ENCODE peak calls at places on chromosome 12, in seven cellular contexts. One of them, this sample, is unnamed.

GRCh38 chr12:96141216-96141944 is 52.8 kb upstream of the ELK3 start:
- DNase-seq in G401: no peak
- DNase-seq in RPMI8226: no peak
- DNase-seq in Right ventricle myocardium superior: no peak
- DNase-seq in T-helper 2 cell treated with Interferon-gamma antibody and Interleukin-4, amounts not matched to agents 5 μg/mL and 100 μg/mL, for 36 hours: no peak
- DNase-seq in COR-L47: no peak
- DNase-seq in HuH-7.5: no peak
- DNase-seq in this sample: no peak

GRCh38 chr12:94704452-94704871 is 54.1 kb upstream of the TMCC3 start:
- DNase-seq in G401: peak; percentile 8
- DNase-seq in RPMI8226: no peak
- DNase-seq in Right ventricle myocardium superior: no peak
- DNase-seq in T-helper 2 cell treated with Interferon-gamma antibody and Interleukin-4, amounts not matched to agents 5 μg/mL and 100 μg/mL, for 36 hours: no peak
- DNase-seq in COR-L47: peak; percentile 24
- DNase-seq in HuH-7.5: peak; percentile 22
- DNase-seq in this sample: no peak

GRCh38 chr12:130331146-130331545 is 6.5 kb upstream of the PIWIL1 start:
- DNase-seq in G401: no peak
- DNase-seq in RPMI8226: no peak
- DNase-seq in Right ventricle myocardium superior: no peak
- DNase-seq in T-helper 2 cell treated with Interferon-gamma antibody and Interleukin-4, amounts not matched to agents 5 μg/mL and 100 μg/mL, for 36 hours: no peak
- DNase-seq in COR-L47: no peak
- DNase-seq in HuH-7.5: no peak
- DNase-seq in this sample: no peak

GRCh38 chr12:72282721-72283120 is 10.6 kb downstream of the TRHDE start:
- DNase-seq in G401: peak; percentile 67
- DNase-seq in RPMI8226: no peak
- DNase-seq in Right ventricle myocardium superior: no peak
- DNase-seq in T-helper 2 cell treated with Interferon-gamma antibody and Interleukin-4, amounts not matched to agents 5 μg/mL and 100 μg/mL, for 36 hours: no peak
- DNase-seq in COR-L47: peak; percentile 9
- DNase-seq in HuH-7.5: no peak
- DNase-seq in this sample: no peak

GRCh38 chr12:119480551-119480950 is 113.0 kb upstream of the TMEM233 start:
- DNase-seq in G401: no peak
- DNase-seq in RPMI8226: no peak
- DNase-seq in Right ventricle myocardium superior: no peak
- DNase-seq in T-helper 2 cell treated with Interferon-gamma antibody and Interleukin-4, amounts not matched to agents 5 μg/mL and 100 μg/mL, for 36 hours: no peak
- DNase-seq in COR-L47: no peak
- DNase-seq in HuH-7.5: no peak
- DNase-seq in this sample: no peak

GRCh38 chr12:84860718-84861117 is 51.9 kb downstream of the SLC6A15 start:
- DNase-seq in G401: no peak
- DNase-seq in RPMI8226: no peak
- DNase-seq in Right ventricle myocardium superior: no peak
- DNase-seq in T-helper 2 cell treated with Interferon-gamma antibody and Interleukin-4, amounts not matched to agents 5 μg/mL and 100 μg/mL, for 36 hours: no peak
- DNase-seq in COR-L47: no peak
- DNase-seq in HuH-7.5: no peak
- DNase-seq in this sample: no peak

GRCh38 chr12:123444396-123445026 is 8.0 kb upstream of the RILPL2 start:
- DNase-seq in G401: no peak
- DNase-seq in RPMI8226: no peak
- DNase-seq in Right ventricle myocardium superior: no peak
- DNase-seq in T-helper 2 cell treated with Interferon-gamma antibody and Interleukin-4, amounts not matched to agents 5 μg/mL and 100 μg/mL, for 36 hours: no peak
- DNase-seq in COR-L47: no peak
- DNase-seq in HuH-7.5: no peak
- DNase-seq in this sample: no peak

GRCh38 chr12:100927825-100928224 is 133.2 kb downstream of the ANO4 start:
- DNase-seq in G401: no peak
- DNase-seq in RPMI8226: no peak
- DNase-seq in Right ventricle myocardium superior: no peak
- DNase-seq in T-helper 2 cell treated with Interferon-gamma antibody and Interleukin-4, amounts not matched to agents 5 μg/mL and 100 μg/mL, for 36 hours: no peak
- DNase-seq in COR-L47: no peak
- DNase-seq in HuH-7.5: no peak
- DNase-seq in this sample: no peak

GRCh38 chr12:73274972-73275371 is 1002.8 kb downstream of the TRHDE start:
- DNase-seq in G401: no peak
- DNase-seq in RPMI8226: no peak
- DNase-seq in Right ventricle myocardium superior: no peak
- DNase-seq in T-helper 2 cell treated with Interferon-gamma antibody and Interleukin-4, amounts not matched to agents 5 μg/mL and 100 μg/mL, for 36 hours: no peak
- DNase-seq in COR-L47: no peak
- DNase-seq in HuH-7.5: no peak
- DNase-seq in this sample: no peak

GRCh38 chr12:29288031-29288430 is 92.9 kb downstream of the ERGIC2 start:
- DNase-seq in G401: no peak
- DNase-seq in RPMI8226: no peak
- DNase-seq in Right ventricle myocardium superior: no peak
- DNase-seq in T-helper 2 cell treated with Interferon-gamma antibody and Interleukin-4, amounts not matched to agents 5 μg/mL and 100 μg/mL, for 36 hours: no peak
- DNase-seq in COR-L47: no peak
- DNase-seq in HuH-7.5: no peak
- DNase-seq in this sample: no peak

GRCh38 chr12:3144495-3144894 is 67.3 kb downstream of the TSPAN9 start:
- DNase-seq in G401: no peak
- DNase-seq in RPMI8226: no peak
- DNase-seq in Right ventricle myocardium superior: no peak
- DNase-seq in T-helper 2 cell treated with Interferon-gamma antibody and Interleukin-4, amounts not matched to agents 5 μg/mL and 100 μg/mL, for 36 hours: no peak
- DNase-seq in COR-L47: no peak
- DNase-seq in HuH-7.5: no peak
- DNase-seq in this sample: no peak

GRCh38 chr12:52171950-52172512 is 19.8 kb downstream of the KRT80 start:
- DNase-seq in G401: no peak
- DNase-seq in RPMI8226: peak; percentile 53
- DNase-seq in Right ventricle myocardium superior: no peak
- DNase-seq in T-helper 2 cell treated with Interferon-gamma antibody and Interleukin-4, amounts not matched to agents 5 μg/mL and 100 μg/mL, for 36 hours: no peak
- DNase-seq in COR-L47: no peak
- DNase-seq in HuH-7.5: no peak
- DNase-seq in this sample: no peak

GRCh38 chr12:58369576-58369975 is 428.2 kb downstream of the ATP23 start:
- DNase-seq in G401: no peak
- DNase-seq in RPMI8226: no peak
- DNase-seq in Right ventricle myocardium superior: no peak
- DNase-seq in T-helper 2 cell treated with Interferon-gamma antibody and Interleukin-4, amounts not matched to agents 5 μg/mL and 100 μg/mL, for 36 hours: no peak
- DNase-seq in COR-L47: no peak
- DNase-seq in HuH-7.5: no peak
- DNase-seq in this sample: no peak

GRCh38 chr12:47236109-47236714 is 156.5 kb upstream of the AMIGO2 start:
- DNase-seq in G401: no peak
- DNase-seq in RPMI8226: no peak
- DNase-seq in Right ventricle myocardium superior: no peak
- DNase-seq in T-helper 2 cell treated with Interferon-gamma antibody and Interleukin-4, amounts not matched to agents 5 μg/mL and 100 μg/mL, for 36 hours: no peak
- DNase-seq in COR-L47: no peak
- DNase-seq in HuH-7.5: no peak
- DNase-seq in this sample: no peak

GRCh38 chr12:39912211-39912980 is 193.5 kb downstream of the SLC2A13 start:
- DNase-seq in G401: peak; percentile 87
- DNase-seq in RPMI8226: no peak
- DNase-seq in Right ventricle myocardium superior: peak; percentile 54
- DNase-seq in T-helper 2 cell treated with Interferon-gamma antibody and Interleukin-4, amounts not matched to agents 5 μg/mL and 100 μg/mL, for 36 hours: no peak
- DNase-seq in COR-L47: peak; percentile 14
- DNase-seq in HuH-7.5: no peak
- DNase-seq in this sample: peak; percentile 29